ENCODE peak calls at places on chromosome 21, in nine cellular contexts. Z, W, Y, M, D, N, C, Q and V are unnamed samples.

GRCh38 chr21:26093094-26093493 is 77.5 kb downstream of the APP start:
- DNase-seq in Z (no peak), W (no peak), Y (no peak), M (no peak), D (no peak), N (no peak), C (no peak), Q (no peak), V (no peak)

GRCh38 chr21:25936776-25937175 is 202.0 kb downstream of the GABPA start:
- DNase-seq in Z (no peak), W (no peak), Y (no peak), M (no peak), D (no peak), N (no peak), C (no peak), Q (no peak), V (no peak)

GRCh38 chr21:41957991-41958766 is 4.4 kb upstream of the C2CD2 start:
- DNase-seq in Z (peak), W (no peak), Y (no peak), M (no peak), D (no peak), N (peak), C (no peak), Q (peak), V (no peak)

GRCh38 chr21:37000381-37000780 is 6.1 kb upstream of the RIPPLY3 start:
- DNase-seq in Z (no peak), W (no peak), Y (no peak), M (no peak), D (no peak), N (no peak), C (no peak), Q (peak), V (no peak)

GRCh38 chr21:36388835-36389234 is 3.6 kb downstream of the CHAF1B start:
- DNase-seq in Z (no peak), W (no peak), Y (no peak), M (peak), D (no peak), N (no peak), C (no peak), Q (no peak), V (no peak)

GRCh38 chr21:41684381-41685245 is 82.2 kb downstream of the RIPK4 start:
- DNase-seq in Z (peak), W (no peak), Y (peak), M (no peak), D (peak), N (peak), C (no peak), Q (no peak), V (no peak)

GRCh38 chr21:30936207-30936606 is 54.8 kb upstream of the KRTAP11-1 start:
- DNase-seq in Z (no peak), W (no peak), Y (no peak), M (no peak), D (no peak), N (no peak), C (no peak), Q (no peak), V (no peak)

GRCh38 chr21:44966135-44967081 is 26.6 kb downstream of the SLX9 start:
- DNase-seq in Z (no peak), W (no peak), Y (no peak), M (no peak), D (peak), N (no peak), C (peak), Q (no peak), V (no peak)

GRCh38 chr21:46155514-46156377 is at the start of gene FTCD:
- DNase-seq in Z (peak), W (no peak), Y (no peak), M (no peak), D (no peak), N (no peak), C (no peak), Q (no peak), V (no peak)

GRCh38 chr21:34612056-34612455 is 2.9 kb downstream of the RCAN1 start:
- DNase-seq in Z (no peak), W (no peak), Y (no peak), M (no peak), D (no peak), N (no peak), C (no peak), Q (no peak), V (no peak)

GRCh38 chr21:40166291-40166843 is 299.1 kb downstream of the PCP4 start:
- DNase-seq in Z (no peak), W (no peak), Y (no peak), M (no peak), D (no peak), N (no peak), C (no peak), Q (no peak), V (no peak)

GRCh38 chr21:26758083-26758861 is 86.9 kb downstream of the ADAMTS1 start:
- DNase-seq in Z (no peak), W (no peak), Y (no peak), M (no peak), D (no peak), N (no peak), C (no peak), Q (no peak), V (no peak)

GRCh38 chr21:41878831-41879189 is 334 bp downstream of the PRDM15 start:
- DNase-seq in Z (peak), W (peak), Y (no peak), M (no peak), D (peak), N (peak), C (peak), Q (peak), V (peak)

GRCh38 chr21:46323710-46324389 is at the start of the genes C21orf58 and PCNT:
- DNase-seq in Z (peak), W (peak), Y (peak), M (peak), D (peak), N (peak), C (peak), Q (peak), V (peak)

GRCh38 chr21:15848632-15849031 is 118.8 kb downstream of the USP25 start:
- DNase-seq in Z (no peak), W (no peak), Y (no peak), M (no peak), D (no peak), N (no peak), C (no peak), Q (no peak), V (no peak)
- TF ChIP-seq POLR2AphosphoS5 in Z (no peak), W (no peak), Y (no peak), M (no peak), D (no peak), N (peak), C (no peak), Q (no peak), V (no peak)

GRCh38 chr21:22125581-22125980 is 1127.4 kb downstream of the NCAM2 start:
- DNase-seq in Z (no peak), W (no peak), Y (no peak), M (no peak), D (no peak), N (no peak), C (no peak), Q (no peak), V (no peak)
- TF ChIP-seq POLR2AphosphoS5 in Z (no peak), W (no peak), Y (no peak), M (no peak), D (no peak), N (no peak), C (no peak), Q (no peak), V (no peak)

GRCh38 chr21:33491373-33492102 is at the start of gene DNAJC28:
- DNase-seq in Z (peak), W (peak), Y (peak), M (peak), D (peak), N (peak), C (peak), Q (peak), V (peak)
- TF ChIP-seq POLR2AphosphoS5 in Z (no peak), W (peak), Y (peak), M (peak), D (peak), N (peak), C (no peak), Q (peak), V (peak)

GRCh38 chr21:22128671-22129070 is 1130.5 kb downstream of the NCAM2 start:
- DNase-seq in Z (no peak), W (no peak), Y (no peak), M (no peak), D (no peak), N (no peak), C (no peak), Q (no peak), V (no peak)
- TF ChIP-seq POLR2AphosphoS5 in Z (no peak), W (no peak), Y (no peak), M (no peak), D (no peak), N (no peak), C (no peak), Q (no peak), V (no peak)

DNA sequence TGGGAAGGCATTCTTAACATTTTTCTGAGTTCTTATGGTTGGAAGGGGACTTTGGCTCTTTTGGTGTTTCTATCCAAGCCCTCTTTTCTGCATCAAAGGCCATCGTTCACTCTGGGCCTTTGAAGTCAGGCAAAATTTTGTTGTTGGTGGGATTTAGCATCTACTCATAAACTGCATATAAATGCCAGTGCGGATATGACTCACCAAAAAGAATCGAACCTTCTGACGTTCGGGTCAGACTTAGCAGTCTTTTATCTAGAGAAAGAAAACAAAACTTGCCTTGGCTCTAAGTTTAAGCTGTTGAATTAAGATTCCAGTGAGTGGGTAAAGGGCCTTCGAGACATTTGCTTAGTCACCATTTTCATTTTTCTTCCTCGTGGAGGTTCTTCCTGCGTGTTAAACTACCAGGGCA is 51.4 kb downstream of the EVA1C start:
- DNase-seq in Z (no peak), W (no peak), Y (peak), M (no peak), D (peak), N (no peak), C (no peak), Q (peak), V (no peak)
- TF ChIP-seq POLR2AphosphoS5 in Z (no peak), W (no peak), Y (no peak), M (no peak), D (peak), N (no peak), C (no peak), Q (peak), V (no peak)

GRCh38 chr21:38476385-38476784 is 21.9 kb downstream of the ERG start:
- DNase-seq in Z (no peak), W (no peak), Y (no peak), M (no peak), D (no peak), N (no peak), C (peak), Q (no peak), V (no peak)
- TF ChIP-seq POLR2AphosphoS5 in Z (peak), W (no peak), Y (no peak), M (no peak), D (no peak), N (peak), C (peak), Q (no peak), V (peak)